ENCODE peak calls at places on chromosomes 16 and 17, in seven cellular contexts. K is left ventricle myocardium inferior, F is fibroblast of the aortic adventitia, B is PC-3, U is IMR-90, S is AG04449, I is tibial artery. J is an unnamed sample.

GRCh38 chr17:68585643-68586042 is 15.5 kb downstream of the FAM20A start:
- DNase-seq in K (no peak), F (no peak), B (no peak), U (no peak), S (no peak), I (no peak), J (no peak)

GRCh38 chr17:12402963-12403622 is 262.6 kb upstream of the MYOCD start:
- DNase-seq in K (no peak), F (peak; percentile 56), B (peak; percentile 15), U (peak; percentile 97), S (peak; percentile 85), I (no peak), J (no peak)

GRCh38 chr16:53089434-53090270 is 34.9 kb downstream of the CHD9 start:
- DNase-seq in K (no peak), F (peak; percentile 75), B (no peak), U (no peak), S (no peak), I (no peak), J (no peak)

GRCh38 chr16:20249247-20249646 is 78.1 kb downstream of the GP2 start:
- DNase-seq in K (no peak), F (no peak), B (no peak), U (no peak), S (no peak), I (no peak), J (no peak)

GRCh38 chr17:78197147-78197830 is 10.1 kb downstream of the AFMID start:
- DNase-seq in K (peak; percentile 42), F (no peak), B (no peak), U (no peak), S (no peak), I (no peak), J (no peak)

GRCh38 chr16:22214893-22215292 is 8.8 kb downstream of the EEF2K start:
- DNase-seq in K (no peak), F (no peak), B (no peak), U (no peak), S (no peak), I (no peak), J (no peak)

GRCh38 chr16:5526826-5527225 is 429.2 kb upstream of the EEF2KMT start:
- DNase-seq in K (no peak), F (no peak), B (no peak), U (no peak), S (no peak), I (no peak), J (no peak)

GRCh38 chr17:27603870-27604794 is 26.9 kb upstream of the LGALS9 start:
- DNase-seq in K (no peak), F (no peak), B (peak; percentile 51), U (no peak), S (no peak), I (no peak), J (no peak)

GRCh38 chr16:4344659-4345438 is 6.3 kb downstream of the PAM16 start:
- DNase-seq in K (no peak), F (peak; percentile 32), B (no peak), U (peak; percentile 10), S (no peak), I (no peak), J (no peak)

GRCh38 chr17:82304826-82305726 is 12.3 kb downstream of the CD7 start:
- DNase-seq in K (no peak), F (no peak), B (no peak), U (no peak), S (no peak), I (no peak), J (no peak)

GRCh38 chr17:17156107-17156506 is 50.0 kb downstream of the PLD6 start:
- DNase-seq in K (no peak), F (peak; percentile 93), B (peak; percentile 83), U (peak; percentile 86), S (no peak), I (no peak), J (no peak)

GRCh38 chr17:60971515-60972369 is 294.1 kb downstream of the BCAS3 start:
- DNase-seq in K (no peak), F (peak; percentile 70), B (peak; percentile 76), U (peak; percentile 80), S (peak; percentile 14), I (no peak), J (no peak)

GRCh38 chr17:2068101-2068518 is 13.2 kb downstream of the HIC1 start:
- DNase-seq in K (no peak), F (peak; percentile 87), B (no peak), U (peak; percentile 90), S (peak; percentile 84), I (no peak), J (no peak)

GRCh38 chr16:85912271-85912974 is 13.5 kb downstream of the IRF8 start:
- DNase-seq in K (no peak), F (peak; percentile 96), B (no peak), U (peak; percentile 36), S (no peak), I (no peak), J (no peak)

GRCh38 chr16:78034530-78034929 is 12.2 kb downstream of the CLEC3A start:
- DNase-seq in K (no peak), F (no peak), B (no peak), U (no peak), S (no peak), I (no peak), J (no peak)

GRCh38 chr17:42878123-42878880 is 22.3 kb upstream of the G6PC1 start:
- DNase-seq in K (no peak), F (no peak), B (no peak), U (no peak), S (no peak), I (no peak), J (no peak)

GRCh38 chr17:3911271-3912053 is 4.8 kb downstream of the P2RX1 start:
- DNase-seq in K (no peak), F (no peak), B (no peak), U (no peak), S (no peak), I (peak; percentile 64), J (no peak)

GRCh38 chr17:36136031-36136430 is 32.4 kb downstream of the CCL4 start:
- DNase-seq in K (no peak), F (no peak), B (no peak), U (no peak), S (no peak), I (no peak), J (no peak)

GRCh38 chr16:11783319-11784047 is 13.6 kb downstream of the ZC3H7A start:
- DNase-seq in K (no peak), F (peak; percentile 80), B (peak; percentile 9), U (peak; percentile 45), S (no peak), I (no peak), J (no peak)

GRCh38 chr17:68592004-68592403 is 9.2 kb downstream of the FAM20A start:
- DNase-seq in K (no peak), F (peak; percentile 39), B (no peak), U (no peak), S (no peak), I (no peak), J (no peak)

GRCh38 chr16:4689864-4690704 is 3.3 kb upstream of the NUDT16L1 start:
- DNase-seq in K (no peak), F (no peak), B (no peak), U (no peak), S (no peak), I (no peak), J (no peak)

GRCh38 chr16:14177704-14178103 is 106.6 kb downstream of the MRTFB start:
- DNase-seq in K (no peak), F (no peak), B (no peak), U (no peak), S (no peak), I (no peak), J (no peak)

GRCh38 chr17:40326014-40326831 is 17.2 kb downstream of the RARA start:
- DNase-seq in K (peak; percentile 22), F (no peak), B (no peak), U (no peak), S (no peak), I (no peak), J (no peak)
- H3K4me3 ChIP-seq in K (no peak overlapping the region), F (peak overlapping the region; percentile 9), B (no peak overlapping the region), U (no peak overlapping the region), S (no peak overlapping the region), I (no peak overlapping the region), J (no peak overlapping the region)

GRCh38 chr16:72997141-72997542 is 50.8 kb downstream of the ZFHX3 start:
- DNase-seq in K (no peak), F (peak; percentile 39), B (peak; percentile 82), U (peak; percentile 18), S (no peak), I (peak; percentile 80), J (no peak)
- H3K4me3 ChIP-seq in K (no peak overlapping the region), F (no peak overlapping the region), B (no peak overlapping the region), U (no peak overlapping the region), S (no peak overlapping the region), I (no peak overlapping the region), J (no peak overlapping the region)

DNA sequence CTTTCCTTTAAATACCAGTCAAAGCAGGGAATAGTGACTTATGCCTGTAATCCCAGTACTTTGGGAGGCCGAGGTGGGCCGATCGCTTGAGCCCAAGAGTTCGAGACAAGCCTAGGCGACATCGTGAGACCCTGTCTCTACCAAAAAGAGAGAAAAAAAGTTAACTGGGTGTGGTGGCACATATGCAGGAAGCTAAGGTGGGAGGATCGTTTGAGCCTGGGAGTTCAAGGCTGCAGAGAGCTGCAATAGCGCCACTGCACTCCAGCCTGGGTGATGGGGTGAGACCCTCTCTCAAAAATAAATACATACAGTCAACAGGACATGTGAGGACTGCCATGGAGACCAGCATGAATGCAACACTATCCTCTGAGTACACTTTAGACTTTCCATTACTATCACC is 15.4 kb upstream of the ST6GALNAC2 start:
- DNase-seq in K (no peak), F (no peak), B (no peak), U (no peak), S (no peak), I (no peak), J (no peak)
- H3K4me3 ChIP-seq in K (no peak overlapping the region), F (no peak overlapping the region), B (no peak overlapping the region), U (no peak overlapping the region), S (no peak overlapping the region), I (no peak overlapping the region), J (no peak overlapping the region)

GRCh38 chr17:34675143-34675542 is 95.8 kb downstream of the TMEM132E start:
- DNase-seq in K (no peak), F (no peak), B (no peak), U (no peak), S (no peak), I (no peak), J (peak; percentile 16)
- H3K4me3 ChIP-seq in K (no peak overlapping the region), F (no peak overlapping the region), B (no peak overlapping the region), U (no peak overlapping the region), S (no peak overlapping the region), I (no peak overlapping the region), J (no peak overlapping the region)

J was measured in right atrium auricular region.